ENCODE peak calls at places on chromosomes 6 and 20, in six cellular contexts. O is cardiac muscle cell, W is pancreas, E is sigmoid colon, K is neuronal stem cell, B is A549. J is an unnamed sample. For H3K4me1, the result is how much of the 10 kb centered on the place peaks cover.

GRCh38 chr6:42086046-42086664 is 35.8 kb downstream of the TAF8 start:
- DNase-seq in O (no peak), W (no peak), E (no peak), K (no peak), B (peak), J (no peak)

GRCh38 chr6:39984051-39984450 is 49.8 kb upstream of the MOCS1 start:
- DNase-seq in O (no peak), W (no peak), E (no peak), K (no peak), B (no peak), J (no peak)

GRCh38 chr6:90024633-90025032 is 130.4 kb downstream of the GJA10 start:
- DNase-seq in O (no peak), W (no peak), E (no peak), K (no peak), B (no peak), J (no peak)

GRCh38 chr6:113732384-113732966 is 124.7 kb upstream of the MARCKS start:
- DNase-seq in O (peak), W (peak), E (peak), K (peak), B (no peak), J (no peak)

GRCh38 chr6:43303751-43304331 is 4.8 kb downstream of the CRIP3 start:
- DNase-seq in O (no peak), W (no peak), E (no peak), K (no peak), B (no peak), J (peak)

GRCh38 chr20:10381477-10381876 is 52.5 kb downstream of the MKKS start:
- DNase-seq in O (no peak), W (no peak), E (no peak), K (no peak), B (peak), J (peak)

GRCh38 chr20:33926425-33926824 is 67.3 kb upstream of the RALY start:
- DNase-seq in O (no peak), W (no peak), E (no peak), K (no peak), B (no peak), J (no peak)

GRCh38 chr6:154246723-154247118 is 109.9 kb downstream of the IPCEF1 start:
- DNase-seq in O (no peak), W (no peak), E (no peak), K (no peak), B (no peak), J (no peak)

GRCh38 chr6:73585566-73586415 is 65.0 kb upstream of the EEF1A1 start:
- DNase-seq in O (peak), W (peak), E (no peak), K (no peak), B (peak), J (peak)

GRCh38 chr20:53282217-53282955 is 310.2 kb downstream of the TSHZ2 start:
- DNase-seq in O (no peak), W (no peak), E (no peak), K (no peak), B (no peak), J (no peak)

DNA sequence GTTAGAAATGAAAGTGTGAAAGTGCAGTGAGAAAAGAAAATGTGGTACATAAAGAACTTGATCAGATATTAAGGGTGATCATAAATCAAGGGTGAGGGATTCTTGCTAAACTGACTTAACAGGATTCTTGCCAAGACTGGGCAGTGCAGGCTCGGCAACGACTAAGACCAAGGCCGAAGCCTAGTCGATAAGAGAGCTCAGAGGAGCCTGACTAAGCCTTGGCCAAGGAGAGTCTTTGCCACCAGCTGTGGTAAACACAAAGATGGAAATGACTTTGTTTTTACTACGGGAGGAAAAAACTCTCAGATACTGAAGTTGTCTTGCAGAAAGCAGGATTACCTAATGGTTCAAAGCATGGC is 196.6 kb downstream of the LY86 start:
- DNase-seq in O (no peak), W (peak), E (no peak), K (no peak), B (no peak), J (no peak)
- H3K4me1 ChIP-seq in O (under half), W (under half), E (under half), K (under half), B (under half), J (under half)

GRCh38 chr6:32627249-32627648 is 10.0 kb upstream of the HLA-DQA1 start:
- DNase-seq in O (no peak), W (no peak), E (no peak), K (no peak), B (no peak), J (peak)
- H3K4me3 ChIP-seq in O (no peak), W (no peak), E (no peak), K (no peak), B (no peak), J (no peak)

GRCh38 chr6:106773956-106774629 is 144.7 kb downstream of the QRSL1 start:
- DNase-seq in O (no peak), W (no peak), E (no peak), K (no peak), B (no peak), J (no peak)

GRCh38 chr6:106771822-106772221 is 142.4 kb downstream of the QRSL1 start:
- DNase-seq in O (no peak), W (no peak), E (no peak), K (no peak), B (no peak), J (no peak)

GRCh38 chr6:106770663-106771062 is 141.3 kb downstream of the QRSL1 start:
- DNase-seq in O (no peak), W (no peak), E (no peak), K (no peak), B (no peak), J (no peak)

GRCh38 chr6:106772270-106773142 is 143.1 kb downstream of the QRSL1 start:
- DNase-seq in O (no peak), W (no peak), E (no peak), K (no peak), B (no peak), J (no peak)

GRCh38 chr6:106773482-106773881 is 144.1 kb downstream of the QRSL1 start:
- DNase-seq in O (no peak), W (no peak), E (no peak), K (no peak), B (no peak), J (no peak)
- H3K4me1 ChIP-seq in O (under half), W (half or more), E (under half), K (under half), B (under half), J (under half)

GRCh38 chr6:17477356-17477755 is 84.0 kb downstream of the CAP2 start:
- DNase-seq in O (no peak), W (no peak), E (no peak), K (no peak), B (no peak), J (no peak)
- H3K4me3 ChIP-seq in O (no peak), W (no peak), E (no peak), K (no peak), B (no peak), J (no peak)

J was measured in Karpas-422.